ENCODE peak calls at places on chromosomes 11 and 22, in four cellular contexts. M is neural progenitor cell, K is dorsolateral prefrontal cortex, U is lower lobe of right lung. O is an unnamed sample.

GRCh38 chr11:59216654-59217640 is 4.2 kb upstream of the MPEG1 start:
- DNase-seq in K (no peak), U (no peak), M (no peak), O (peak)

GRCh38 chr22:22921575-22921974 is 34.0 kb downstream of the IGLL5 start:
- DNase-seq in K (no peak), U (no peak), M (no peak), O (no peak)

GRCh38 chr11:95904009-95904650 is 19.8 kb downstream of the MTMR2 start:
- DNase-seq in M (peak), K (no peak), U (no peak), O (peak)

GRCh38 chr11:67302571-67303131 is 679 bp upstream of the SSH3 start:
- DNase-seq in K (no peak), U (peak), M (peak), O (peak)

GRCh38 chr11:117296881-117297280 is 5.7 kb downstream of the BACE1-AS start:
- DNase-seq in K (no peak), M (no peak), U (no peak), O (no peak)

GRCh38 chr22:32708835-32709234 is 92.7 kb upstream of the TIMP3 start:
- DNase-seq in U (no peak), K (no peak), M (no peak), O (no peak)

GRCh38 chr11:16607675-16608644 is 130.5 kb upstream of the C11orf58 start:
- DNase-seq in K (no peak), M (peak), U (peak), O (peak)

GRCh38 chr11:65266210-65266609 is 4.4 kb downstream of the POLA2 start:
- DNase-seq in M (no peak), K (no peak), U (no peak), O (no peak)

GRCh38 chr11:121446752-121447156 is 5.4 kb upstream of the SORL1 start:
- DNase-seq in K (no peak), M (peak), U (no peak), O (peak)

GRCh38 chr11:79940976-79941735 is 500.3 kb upstream of the TENM4 start:
- DNase-seq in K (no peak), M (no peak), U (no peak), O (no peak)

GRCh38 chr22:46881373-46882118 is 119.1 kb downstream of the TBC1D22A start:
- DNase-seq in U (no peak), M (no peak), K (no peak), O (no peak)

GRCh38 chr11:94694309-94695060 is 73.7 kb upstream of the AMOTL1 start:
- DNase-seq in M (no peak), K (no peak), U (no peak), O (no peak)

GRCh38 chr22:19596680-19597398 is 72.6 kb upstream of the CLDN5 start:
- DNase-seq in M (no peak), U (no peak), K (no peak), O (no peak)

GRCh38 chr11:74838188-74838587 is 89.5 kb downstream of the RNF169 start:
- DNase-seq in K (no peak), M (no peak), U (no peak), O (peak)

GRCh38 chr11:46658259-46658658 is 40.9 kb downstream of the ATG13 start:
- DNase-seq in U (no peak), K (no peak), M (no peak), O (peak)

GRCh38 chr11:74347381-74347780 is 35.9 kb upstream of the P4HA3 start:
- DNase-seq in U (no peak), K (no peak), M (no peak), O (peak)

GRCh38 chr11:6608011-6608410 is 4.0 kb downstream of the TAF10 start:
- DNase-seq in M (no peak), U (no peak), K (no peak), O (no peak)

GRCh38 chr11:30326114-30326783 is 3.3 kb downstream of the ARL14EP start:
- DNase-seq in M (no peak), U (no peak), K (no peak), O (no peak)

GRCh38 chr11:116473790-116474346 is 298.9 kb downstream of the BUD13 start:
- DNase-seq in U (no peak), K (no peak), M (no peak), O (no peak)

GRCh38 chr11:1546077-1546535 is 26.0 kb downstream of the DUSP8 start:
- DNase-seq in U (no peak), M (no peak), K (no peak), O (no peak)

GRCh38 chr11:65492387-65492636 is 6.5 kb upstream of the MALAT1 start:
- DNase-seq in M (no peak), K (no peak), U (no peak), O (no peak)

GRCh38 chr11:73313652-73314051 is 5.6 kb downstream of the ARHGEF17 start:
- DNase-seq in K (no peak), M (no peak), U (no peak), O (no peak)

GRCh38 chr11:73312036-73312435 is 4.0 kb downstream of the ARHGEF17 start:
- DNase-seq in K (no peak), U (no peak), M (no peak), O (no peak)

GRCh38 chr11:73314121-73314948 is 6.3 kb downstream of the ARHGEF17 start:
- DNase-seq in K (peak), U (peak), M (peak), O (peak)

GRCh38 chr11:73311394-73311869 is 3.4 kb downstream of the ARHGEF17 start:
- DNase-seq in M (no peak), K (no peak), U (no peak), O (no peak)

DNA sequence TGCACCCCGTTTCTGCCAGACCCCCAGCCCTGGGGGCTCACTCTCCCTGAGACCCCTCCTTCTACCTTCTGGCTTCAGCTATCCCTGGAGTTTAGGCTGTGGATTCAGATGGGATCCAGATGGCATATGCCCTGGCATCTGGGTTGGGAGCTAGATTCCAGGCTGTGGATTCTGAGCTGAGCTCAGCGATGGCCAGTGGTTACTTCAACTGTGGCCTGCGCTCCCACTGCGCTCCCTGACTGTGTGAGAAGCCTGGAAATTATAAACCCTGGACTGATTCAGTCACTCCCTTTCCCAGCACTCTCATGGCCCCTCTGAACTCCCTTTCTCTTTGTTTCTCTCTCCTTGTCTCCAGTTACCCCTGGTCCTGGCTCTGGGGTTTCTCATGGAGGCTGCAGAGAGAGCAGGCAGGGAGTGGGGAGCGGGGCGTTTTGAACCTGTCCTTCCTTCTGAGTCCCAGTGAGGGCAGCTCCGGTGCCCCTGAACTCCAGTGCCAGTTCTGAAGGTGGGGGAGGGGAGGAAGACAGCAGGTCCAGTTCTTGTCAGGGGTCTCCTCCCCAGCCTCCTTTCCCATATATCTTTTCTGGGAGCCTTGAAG is 4.8 kb downstream of the ARHGEF17 start:
- DNase-seq in K (no peak), M (no peak), U (no peak), O (peak)
- H3K4me3 ChIP-seq in K (peak), M (peak), U (peak), O (peak)

GRCh38 chr22:45261407-45262088 is 20.9 kb upstream of the KIAA0930 start:
- DNase-seq in U (no peak), M (no peak), K (no peak), O (no peak)

GRCh38 chr22:45262931-45263789 is 21.6 kb upstream of the UPK3A start:
- DNase-seq in K (no peak), M (no peak), U (peak), O (peak)

GRCh38 chr22:45265546-45265945 is 19.2 kb upstream of the UPK3A start:
- DNase-seq in K (no peak), M (no peak), U (no peak), O (peak)

GRCh38 chr22:45262195-45262930 is 21.7 kb upstream of the KIAA0930 start:
- DNase-seq in U (no peak), M (no peak), K (no peak), O (no peak)

DNA sequence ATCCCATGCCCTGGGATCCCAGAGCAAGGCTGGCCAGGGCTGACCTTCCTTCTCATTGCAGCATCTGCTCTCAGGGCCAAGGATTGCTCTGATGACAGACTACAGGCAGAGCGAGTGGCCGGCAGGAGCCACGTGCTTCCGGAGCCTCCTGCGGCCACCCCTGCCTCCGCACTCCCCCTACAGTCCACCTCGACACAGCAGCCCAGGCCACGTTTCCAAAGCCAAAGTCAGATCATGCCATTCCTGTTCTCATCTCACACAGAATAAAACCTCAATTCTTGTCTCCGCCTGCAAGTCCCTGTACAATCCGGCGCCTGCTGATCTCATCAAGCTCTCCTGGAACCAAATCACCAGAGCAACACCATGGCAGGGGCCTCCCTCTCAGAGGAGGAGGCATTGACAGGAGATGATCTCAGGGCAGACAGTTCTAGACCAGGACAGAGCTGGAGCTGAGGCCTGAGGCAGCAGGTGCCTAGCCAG is 20.9 kb upstream of the UPK3A start:
- DNase-seq in U (peak), K (peak), M (peak), O (peak)
- TF ChIP-seq CTCF in U (peak), K (peak), M (peak), O (peak)

GRCh38 chr11:69122642-69123431 is 32.9 kb upstream of the SMIM38 start:
- DNase-seq in U (peak), K (no peak), M (peak), O (peak)

GRCh38 chr11:69121021-69121420 is 34.7 kb upstream of the SMIM38 start:
- DNase-seq in U (peak), K (no peak), M (no peak), O (no peak)

GRCh38 chr11:69121621-69122336 is 34.0 kb upstream of the SMIM38 start:
- DNase-seq in U (no peak), M (no peak), K (no peak), O (no peak)

GRCh38 chr11:69123593-69124545 is 31.9 kb upstream of the SMIM38 start:
- DNase-seq in M (no peak), U (peak), K (no peak), O (no peak)

DNA sequence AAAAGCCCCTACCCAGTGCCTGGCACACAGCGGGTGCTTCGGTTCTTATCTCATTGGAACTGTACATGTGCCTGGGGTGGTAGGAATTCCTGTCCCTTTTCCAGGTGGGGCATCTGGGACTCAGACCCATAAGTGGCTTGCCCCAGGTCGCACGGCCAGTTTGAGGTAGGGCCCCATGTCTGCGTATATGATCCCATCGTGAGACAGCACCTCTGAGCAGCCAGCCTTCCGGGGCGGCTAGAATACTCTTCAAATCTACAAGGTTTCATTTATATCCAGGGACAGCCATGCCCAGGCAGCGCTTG is 33.4 kb upstream of the SMIM38 start:
- DNase-seq in K (no peak), M (no peak), U (no peak), O (no peak)
- H3K4me3 ChIP-seq in K (no peak), M (no peak), U (no peak), O (no peak)

GRCh38 chr22:24841261-24841660 is 35.2 kb downstream of the SGSM1 start:
- DNase-seq in U (no peak), M (no peak), K (no peak), O (no peak)

GRCh38 chr22:24848559-24849168 is 42.7 kb downstream of the SGSM1 start:
- DNase-seq in K (no peak), U (no peak), M (no peak), O (no peak)

GRCh38 chr22:24847490-24847889 is 41.5 kb downstream of the SGSM1 start:
- DNase-seq in K (no peak), U (no peak), M (no peak), O (no peak)

GRCh38 chr22:24845036-24845918 is 39.3 kb downstream of the SGSM1 start:
- DNase-seq in M (no peak), K (no peak), U (no peak), O (no peak)

DNA sequence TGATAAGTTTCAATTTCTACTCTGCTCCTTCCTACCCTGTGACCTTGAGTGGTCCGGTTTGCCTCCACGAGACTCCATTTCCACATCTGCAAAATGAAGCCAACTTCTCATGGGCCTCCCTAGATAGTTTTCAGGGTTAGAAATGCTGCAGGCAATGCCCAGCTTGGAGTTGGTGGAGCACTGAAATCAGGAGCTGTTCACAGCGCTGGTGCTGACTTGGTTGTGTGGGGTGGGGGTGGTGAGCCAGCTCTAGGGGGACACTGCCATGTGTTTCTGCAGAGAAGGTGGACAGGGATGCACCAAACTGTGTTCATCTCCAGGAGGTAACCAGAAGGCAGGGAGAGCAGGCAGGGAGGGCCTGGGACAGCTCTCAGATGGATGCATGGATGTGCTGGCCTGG is 37.0 kb downstream of the SGSM1 start:
- DNase-seq in U (no peak), K (no peak), M (peak), O (no peak)
- TF ChIP-seq CTCF in U (no peak), K (no peak), M (no peak), O (no peak)

DNA sequence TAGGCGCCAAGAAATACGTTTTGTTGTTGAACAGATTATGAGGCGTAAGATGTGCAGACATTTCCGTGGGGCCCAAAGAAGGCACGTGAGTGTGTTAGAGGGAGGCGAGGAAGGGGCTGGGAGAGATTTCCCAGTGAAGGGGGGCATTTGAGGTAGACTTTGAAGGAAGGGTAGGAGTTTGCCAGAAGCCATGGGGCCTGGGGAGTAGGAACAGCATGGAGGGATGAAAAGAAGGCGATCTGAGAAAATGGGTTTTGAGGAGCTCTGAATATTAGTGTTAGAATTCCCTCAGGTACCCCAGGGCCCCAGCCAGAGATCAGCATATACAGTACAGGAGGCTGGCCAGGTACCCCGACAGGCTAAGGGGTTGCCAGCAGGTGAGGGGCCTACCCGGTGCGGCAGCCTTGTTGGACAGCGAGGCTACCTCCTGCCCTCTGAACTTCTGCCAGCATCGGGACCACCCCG is 414 bp upstream of the MIEF1 start:
- DNase-seq in K (no peak), U (no peak), M (no peak), O (no peak)
- H3K4me3 ChIP-seq in K (peak), U (peak), M (peak), O (peak)

DNA sequence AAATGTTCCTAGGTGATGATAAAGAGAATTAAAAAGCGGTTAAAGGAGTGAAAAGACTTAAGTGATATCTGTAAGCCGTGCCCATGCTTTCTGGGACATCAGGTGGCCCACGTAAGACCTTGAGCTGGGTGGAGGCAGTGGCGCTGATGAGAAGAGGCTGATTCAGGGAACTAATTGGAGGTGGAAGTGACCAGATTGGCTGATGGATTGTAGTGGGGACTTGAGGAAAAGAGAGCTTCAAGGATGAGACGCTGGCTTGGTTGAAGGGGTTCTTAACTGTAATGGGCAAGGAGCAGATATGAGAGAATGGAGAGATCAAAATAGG is 69.1 kb upstream of the EP300 start:
- DNase-seq in M (peak), K (no peak), U (no peak), O (no peak)
- TF ChIP-seq CTCF in M (no peak), K (no peak), U (no peak), O (no peak)

DNA sequence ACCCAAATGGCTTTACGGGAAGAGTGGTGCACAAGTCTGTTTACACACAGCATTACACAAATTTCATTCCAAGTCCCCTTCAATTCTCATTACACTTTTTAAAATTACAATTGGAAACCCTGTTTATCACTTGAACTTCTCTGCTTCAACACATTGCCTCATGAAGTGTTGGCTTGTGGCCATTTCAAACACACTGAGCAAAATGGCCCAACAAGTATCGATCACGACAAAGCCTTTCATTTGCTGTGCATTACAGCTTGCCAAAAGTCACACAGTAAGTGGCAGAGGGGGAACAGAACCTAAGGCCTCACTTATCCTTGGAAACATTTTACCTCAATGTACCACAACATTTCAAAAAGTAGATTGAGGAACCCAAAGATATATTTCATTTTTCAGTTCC is 18.0 kb upstream of the TPH1 start:
- DNase-seq in U (no peak), K (no peak), M (no peak), O (no peak)
- H3K4me3 ChIP-seq in U (no peak), K (no peak), M (no peak), O (no peak)

GRCh38 chr11:72817966-72818365 is 3.8 kb downstream of the ATG16L2 start:
- DNase-seq in U (no peak), K (no peak), M (no peak), O (no peak)

GRCh38 chr11:72821221-72821919 is 7.2 kb downstream of the ATG16L2 start:
- DNase-seq in U (no peak), M (no peak), K (no peak), O (no peak)

GRCh38 chr11:72820439-72821139 is 6.4 kb downstream of the ATG16L2 start:
- DNase-seq in U (no peak), K (no peak), M (no peak), O (no peak)

GRCh38 chr11:72816404-72816990 is 2.3 kb downstream of the ATG16L2 start:
- DNase-seq in K (no peak), M (no peak), U (no peak), O (no peak)

DNA sequence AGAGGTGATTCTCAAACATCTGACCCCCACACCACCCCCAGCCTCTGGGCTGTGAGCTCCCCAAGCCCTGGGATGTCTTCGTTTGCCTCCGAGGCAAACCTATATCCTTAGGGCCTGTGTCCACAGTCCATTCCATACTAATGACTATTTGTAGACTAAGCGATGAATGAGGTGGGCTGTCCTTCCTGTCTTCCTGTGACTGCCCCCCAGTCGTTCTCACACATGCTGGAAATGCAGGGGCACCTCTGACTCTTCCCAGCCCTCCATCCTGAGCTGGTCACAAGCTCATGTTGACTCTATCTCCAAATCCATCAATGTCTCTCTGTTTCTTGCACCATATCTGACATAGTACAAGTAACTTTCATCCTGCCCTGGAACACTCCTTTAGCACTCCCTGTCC is 4.8 kb downstream of the ATG16L2 start:
- DNase-seq in U (no peak), K (no peak), M (no peak), O (no peak)
- TF ChIP-seq CTCF in U (no peak), K (no peak), M (no peak), O (no peak)